ENCODE peak calls at places on chromosome 7, in seven cellular contexts. E, L, I, O, S, H and A are unnamed samples.
A peak's percentile ranks its signal among the peaks of the same experiment; 100 is the strongest.

GRCh38 chr7:81211617-81212016 is 292.8 kb upstream of the SEMA3C start:
- DNase-seq in E (peak; percentile 55), S (no peak), I (no peak), L (no peak), H (no peak), O (peak; percentile 87), A (peak; percentile 48)

GRCh38 chr7:148697256-148697841 is 1.4 kb upstream of the CUL1 start:
- DNase-seq in L (no peak), O (peak; percentile 44), H (no peak), I (no peak), S (no peak), E (peak; percentile 75), A (peak; percentile 80)

GRCh38 chr7:78007231-78007630 is 208.7 kb downstream of the PHTF2 start:
- DNase-seq in L (no peak), O (no peak), S (no peak), H (no peak), E (no peak), I (no peak), A (no peak)

GRCh38 chr7:155298288-155298833 is 683 bp downstream of the INSIG1 start:
- DNase-seq in S (peak; percentile 63), H (no peak), O (no peak), L (no peak), I (no peak), E (no peak), A (peak; percentile 29)

GRCh38 chr7:29565634-29565981 is 2.0 kb downstream of the PRR15 start:
- DNase-seq in I (no peak), E (no peak), O (no peak), H (no peak), L (no peak), S (no peak), A (no peak)

GRCh38 chr7:43628431-43628830 is 45.5 kb downstream of the STK17A start:
- DNase-seq in E (no peak), O (peak; percentile 36), I (no peak), L (no peak), H (no peak), S (no peak), A (peak; percentile 16)

GRCh38 chr7:13979671-13980438 is 9.6 kb downstream of the ETV1 start:
- DNase-seq in S (no peak), I (no peak), O (peak; percentile 65), H (no peak), E (peak; percentile 57), L (no peak), A (peak; percentile 64)

GRCh38 chr7:69804962-69805361 is 206.7 kb downstream of the AUTS2 start:
- DNase-seq in I (no peak), L (no peak), O (no peak), E (no peak), S (no peak), H (no peak), A (no peak)

GRCh38 chr7:155889636-155890508 is 77.6 kb upstream of the SHH start:
- DNase-seq in I (no peak), E (no peak), S (no peak), H (no peak), O (no peak), L (peak; percentile 75), A (no peak)

GRCh38 chr7:47807756-47808155 is 140.5 kb downstream of the PKD1L1 start:
- DNase-seq in I (no peak), L (no peak), E (no peak), O (no peak), H (no peak), S (no peak), A (no peak)

GRCh38 chr7:5525271-5526189 is 101.9 kb upstream of the TNRC18 start:
- DNase-seq in H (no peak), S (peak; percentile 67), L (peak; percentile 61), O (peak; percentile 57), E (peak; percentile 70), I (no peak), A (peak; percentile 29)